ENCODE peak calls at places on chromosomes 12 and 14, in ten cellular contexts. One of them, this sample, is unnamed.

GRCh38 chr12:115213538-115213961 is 529.6 kb upstream of the TBX3 start:
- DNase-seq in tibial nerve: no peak
- DNase-seq in endothelial cell: peak
- DNase-seq in PC-3: no peak
- DNase-seq in A549: no peak
- DNase-seq in neural progenitor cell: peak
- DNase-seq in thoracic aorta: no peak
- DNase-seq in GM20000: no peak
- DNase-seq in CD4-positive, alpha-beta T cell: no peak
- DNase-seq in cardiac fibroblast: no peak
- DNase-seq in this sample: no peak

GRCh38 chr12:29730481-29730880 is 53.3 kb downstream of the TMTC1 start:
- DNase-seq in tibial nerve: no peak
- DNase-seq in endothelial cell: no peak
- DNase-seq in PC-3: no peak
- DNase-seq in A549: no peak
- DNase-seq in neural progenitor cell: no peak
- DNase-seq in thoracic aorta: no peak
- DNase-seq in GM20000: no peak
- DNase-seq in CD4-positive, alpha-beta T cell: no peak
- DNase-seq in cardiac fibroblast: no peak
- DNase-seq in this sample: no peak

GRCh38 chr12:6039894-6040601 is 84.4 kb downstream of the VWF start:
- DNase-seq in tibial nerve: no peak
- DNase-seq in endothelial cell: peak
- DNase-seq in PC-3: peak
- DNase-seq in A549: peak
- DNase-seq in neural progenitor cell: peak
- DNase-seq in thoracic aorta: no peak
- DNase-seq in GM20000: peak
- DNase-seq in CD4-positive, alpha-beta T cell: peak
- DNase-seq in cardiac fibroblast: peak
- DNase-seq in this sample: peak

GRCh38 chr12:113465808-113466769 is 5.6 kb downstream of the LHX5 start:
- DNase-seq in tibial nerve: no peak
- DNase-seq in endothelial cell: no peak
- DNase-seq in PC-3: peak
- DNase-seq in A549: no peak
- DNase-seq in neural progenitor cell: peak
- DNase-seq in thoracic aorta: no peak
- DNase-seq in GM20000: peak
- DNase-seq in CD4-positive, alpha-beta T cell: no peak
- DNase-seq in cardiac fibroblast: no peak
- DNase-seq in this sample: no peak

GRCh38 chr14:65850429-65851145 is 438.1 kb downstream of the FUT8 start:
- DNase-seq in tibial nerve: no peak
- DNase-seq in endothelial cell: no peak
- DNase-seq in PC-3: peak
- DNase-seq in A549: no peak
- DNase-seq in neural progenitor cell: no peak
- DNase-seq in thoracic aorta: no peak
- DNase-seq in GM20000: no peak
- DNase-seq in CD4-positive, alpha-beta T cell: peak
- DNase-seq in cardiac fibroblast: no peak
- DNase-seq in this sample: no peak

GRCh38 chr14:31543969-31544799 is 17.0 kb upstream of the NUBPL start:
- DNase-seq in tibial nerve: no peak
- DNase-seq in endothelial cell: no peak
- DNase-seq in PC-3: peak
- DNase-seq in A549: peak
- DNase-seq in neural progenitor cell: peak
- DNase-seq in thoracic aorta: no peak
- DNase-seq in GM20000: no peak
- DNase-seq in CD4-positive, alpha-beta T cell: no peak
- DNase-seq in cardiac fibroblast: peak
- DNase-seq in this sample: no peak

GRCh38 chr12:17588968-17589367 is 501.0 kb downstream of the RERGL start:
- DNase-seq in tibial nerve: no peak
- DNase-seq in endothelial cell: peak
- DNase-seq in PC-3: peak
- DNase-seq in A549: peak
- DNase-seq in neural progenitor cell: peak
- DNase-seq in thoracic aorta: no peak
- DNase-seq in GM20000: no peak
- DNase-seq in CD4-positive, alpha-beta T cell: no peak
- DNase-seq in cardiac fibroblast: no peak
- DNase-seq in this sample: no peak

GRCh38 chr12:126547905-126548304 is 1482.7 kb downstream of the AACS start:
- DNase-seq in tibial nerve: no peak
- DNase-seq in endothelial cell: no peak
- DNase-seq in PC-3: no peak
- DNase-seq in A549: no peak
- DNase-seq in neural progenitor cell: peak
- DNase-seq in thoracic aorta: no peak
- DNase-seq in GM20000: no peak
- DNase-seq in CD4-positive, alpha-beta T cell: no peak
- DNase-seq in cardiac fibroblast: no peak
- DNase-seq in this sample: no peak

GRCh38 chr14:71885301-71885700 is 46.9 kb upstream of the RGS6 start:
- DNase-seq in tibial nerve: no peak
- DNase-seq in endothelial cell: no peak
- DNase-seq in PC-3: no peak
- DNase-seq in A549: no peak
- DNase-seq in neural progenitor cell: no peak
- DNase-seq in thoracic aorta: no peak
- DNase-seq in GM20000: no peak
- DNase-seq in CD4-positive, alpha-beta T cell: no peak
- DNase-seq in cardiac fibroblast: no peak
- DNase-seq in this sample: no peak

GRCh38 chr12:56377310-56377988 is 14.8 kb upstream of the APOF start:
- DNase-seq in tibial nerve: no peak
- DNase-seq in endothelial cell: no peak
- DNase-seq in PC-3: peak
- DNase-seq in A549: peak
- DNase-seq in neural progenitor cell: peak
- DNase-seq in thoracic aorta: no peak
- DNase-seq in GM20000: no peak
- DNase-seq in CD4-positive, alpha-beta T cell: no peak
- DNase-seq in cardiac fibroblast: no peak
- DNase-seq in this sample: no peak
- TF ChIP-seq CTCF in tibial nerve: no peak
- TF ChIP-seq CTCF in endothelial cell: no peak
- TF ChIP-seq CTCF in PC-3: peak
- TF ChIP-seq CTCF in A549: no peak
- TF ChIP-seq CTCF in neural progenitor cell: no peak
- TF ChIP-seq CTCF in thoracic aorta: no peak
- TF ChIP-seq CTCF in GM20000: no peak
- TF ChIP-seq CTCF in CD4-positive, alpha-beta T cell: no peak
- TF ChIP-seq CTCF in cardiac fibroblast: peak
- TF ChIP-seq CTCF in this sample: no peak

DNA sequence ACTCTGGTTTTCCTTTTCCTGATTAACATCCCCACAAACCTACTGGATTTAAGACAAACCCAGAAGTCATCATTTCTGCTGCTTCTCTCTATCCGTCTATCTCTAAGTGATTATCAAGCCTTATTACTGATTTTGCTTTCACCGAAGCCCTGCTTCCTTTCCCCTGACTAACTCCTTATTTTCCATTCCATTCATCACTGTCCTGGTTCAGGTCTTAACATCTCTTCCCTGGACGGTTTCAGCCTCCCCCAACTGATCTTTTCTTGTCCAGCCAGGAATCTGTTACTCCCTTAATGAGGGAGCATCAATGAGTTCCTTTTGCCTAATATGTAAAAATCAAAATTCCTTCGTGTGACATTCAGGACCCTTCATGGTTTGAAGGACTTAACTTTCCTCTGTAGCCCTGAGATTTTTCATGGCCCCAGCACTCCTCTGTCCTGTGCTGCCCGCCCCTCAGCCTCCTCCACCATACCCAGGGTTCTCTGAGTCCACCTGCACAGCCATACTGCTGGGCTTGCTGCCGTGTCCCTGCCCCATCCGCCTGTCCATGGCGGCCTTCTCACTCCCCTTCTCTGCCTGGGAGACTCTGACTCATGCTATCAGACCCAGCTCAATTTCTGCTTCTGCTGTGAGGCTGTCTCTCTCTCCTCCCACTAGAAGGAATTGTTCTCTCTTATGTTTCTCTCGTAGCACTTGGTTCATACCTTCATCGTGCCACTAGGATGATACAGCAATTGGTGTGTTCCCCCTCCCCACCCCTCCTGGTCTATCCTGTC is 167.8 kb upstream of the HIF1A start:
- DNase-seq in tibial nerve: no peak
- DNase-seq in endothelial cell: no peak
- DNase-seq in PC-3: peak
- DNase-seq in A549: peak
- DNase-seq in neural progenitor cell: no peak
- DNase-seq in thoracic aorta: no peak
- DNase-seq in GM20000: no peak
- DNase-seq in CD4-positive, alpha-beta T cell: no peak
- DNase-seq in cardiac fibroblast: peak
- DNase-seq in this sample: no peak
- TF ChIP-seq CTCF in tibial nerve: no peak
- TF ChIP-seq CTCF in endothelial cell: no peak
- TF ChIP-seq CTCF in PC-3: no peak
- TF ChIP-seq CTCF in A549: no peak
- TF ChIP-seq CTCF in neural progenitor cell: no peak
- TF ChIP-seq CTCF in thoracic aorta: no peak
- TF ChIP-seq CTCF in GM20000: no peak
- TF ChIP-seq CTCF in CD4-positive, alpha-beta T cell: no peak
- TF ChIP-seq CTCF in cardiac fibroblast: peak
- TF ChIP-seq CTCF in this sample: no peak

GRCh38 chr12:109841356-109841755 is 8.2 kb upstream of the TRPV4 start:
- DNase-seq in tibial nerve: no peak
- DNase-seq in endothelial cell: no peak
- DNase-seq in PC-3: no peak
- DNase-seq in A549: no peak
- DNase-seq in neural progenitor cell: no peak
- DNase-seq in thoracic aorta: no peak
- DNase-seq in GM20000: no peak
- DNase-seq in CD4-positive, alpha-beta T cell: no peak
- DNase-seq in cardiac fibroblast: no peak
- DNase-seq in this sample: no peak
- TF ChIP-seq CTCF in tibial nerve: no peak
- TF ChIP-seq CTCF in endothelial cell: no peak
- TF ChIP-seq CTCF in PC-3: no peak
- TF ChIP-seq CTCF in A549: no peak
- TF ChIP-seq CTCF in neural progenitor cell: no peak
- TF ChIP-seq CTCF in thoracic aorta: no peak
- TF ChIP-seq CTCF in GM20000: no peak
- TF ChIP-seq CTCF in CD4-positive, alpha-beta T cell: no peak
- TF ChIP-seq CTCF in cardiac fibroblast: no peak
- TF ChIP-seq CTCF in this sample: no peak

GRCh38 chr12:57212701-57213067 is 3.9 kb upstream of the NXPH4 start:
- DNase-seq in tibial nerve: no peak
- DNase-seq in endothelial cell: no peak
- DNase-seq in PC-3: no peak
- DNase-seq in A549: no peak
- DNase-seq in neural progenitor cell: no peak
- DNase-seq in thoracic aorta: no peak
- DNase-seq in GM20000: no peak
- DNase-seq in CD4-positive, alpha-beta T cell: no peak
- DNase-seq in cardiac fibroblast: no peak
- DNase-seq in this sample: no peak

GRCh38 chr12:57213068-57213715 is 3.4 kb upstream of the NXPH4 start:
- DNase-seq in tibial nerve: peak
- DNase-seq in endothelial cell: peak
- DNase-seq in PC-3: peak
- DNase-seq in A549: peak
- DNase-seq in neural progenitor cell: peak
- DNase-seq in thoracic aorta: peak
- DNase-seq in GM20000: peak
- DNase-seq in CD4-positive, alpha-beta T cell: peak
- DNase-seq in cardiac fibroblast: peak
- DNase-seq in this sample: peak

GRCh38 chr12:57214398-57214781 is 2.2 kb upstream of the NXPH4 start:
- DNase-seq in tibial nerve: no peak
- DNase-seq in endothelial cell: peak
- DNase-seq in PC-3: peak
- DNase-seq in A549: peak
- DNase-seq in neural progenitor cell: peak
- DNase-seq in thoracic aorta: no peak
- DNase-seq in GM20000: peak
- DNase-seq in CD4-positive, alpha-beta T cell: peak
- DNase-seq in cardiac fibroblast: peak
- DNase-seq in this sample: peak

GRCh38 chr12:57215065-57215464 is 1.5 kb upstream of the NXPH4 start:
- DNase-seq in tibial nerve: no peak
- DNase-seq in endothelial cell: no peak
- DNase-seq in PC-3: no peak
- DNase-seq in A549: no peak
- DNase-seq in neural progenitor cell: no peak
- DNase-seq in thoracic aorta: no peak
- DNase-seq in GM20000: no peak
- DNase-seq in CD4-positive, alpha-beta T cell: no peak
- DNase-seq in cardiac fibroblast: no peak
- DNase-seq in this sample: no peak

DNA sequence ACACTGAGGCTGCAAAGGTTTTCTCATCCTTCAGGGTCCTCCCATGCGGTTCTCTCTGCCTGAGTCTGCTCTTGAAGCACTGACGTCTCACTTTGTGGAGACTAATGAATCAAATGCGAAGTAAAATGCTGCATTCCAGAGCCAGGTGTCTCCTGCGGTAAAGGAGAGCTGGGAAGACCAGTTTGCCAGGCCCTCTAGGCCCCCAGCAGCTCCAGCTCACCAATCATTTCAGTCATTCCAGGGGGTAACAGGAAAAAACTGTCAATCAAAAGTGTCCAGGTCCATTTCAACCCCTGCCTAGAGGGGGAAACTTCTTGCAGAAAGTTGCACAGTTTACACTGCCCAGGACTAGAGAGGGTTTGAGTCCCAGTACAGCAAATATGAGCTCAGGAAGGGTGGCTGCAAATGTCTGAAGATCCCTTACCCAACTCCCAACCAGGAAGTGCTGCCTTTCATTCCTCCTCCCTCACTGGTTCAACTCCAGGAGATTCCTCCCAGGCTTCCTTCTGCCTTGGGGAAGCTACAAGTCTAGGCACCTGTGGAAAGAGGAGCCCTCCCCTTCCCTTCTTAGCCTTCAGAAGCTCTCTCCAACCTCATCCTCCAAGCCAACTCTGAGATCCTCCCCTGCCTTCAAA is 2.7 kb upstream of the NXPH4 start:
- DNase-seq in tibial nerve: no peak
- DNase-seq in endothelial cell: no peak
- DNase-seq in PC-3: no peak
- DNase-seq in A549: no peak
- DNase-seq in neural progenitor cell: no peak
- DNase-seq in thoracic aorta: no peak
- DNase-seq in GM20000: no peak
- DNase-seq in CD4-positive, alpha-beta T cell: no peak
- DNase-seq in cardiac fibroblast: no peak
- DNase-seq in this sample: no peak
- TF ChIP-seq CTCF in tibial nerve: no peak
- TF ChIP-seq CTCF in endothelial cell: no peak
- TF ChIP-seq CTCF in PC-3: no peak
- TF ChIP-seq CTCF in A549: no peak
- TF ChIP-seq CTCF in neural progenitor cell: no peak
- TF ChIP-seq CTCF in thoracic aorta: no peak
- TF ChIP-seq CTCF in GM20000: no peak
- TF ChIP-seq CTCF in CD4-positive, alpha-beta T cell: no peak
- TF ChIP-seq CTCF in cardiac fibroblast: no peak
- TF ChIP-seq CTCF in this sample: no peak

GRCh38 chr14:57066887-57067513 is 201.7 kb downstream of the EXOC5 start:
- DNase-seq in tibial nerve: no peak
- DNase-seq in endothelial cell: peak
- DNase-seq in PC-3: peak
- DNase-seq in A549: peak
- DNase-seq in neural progenitor cell: peak
- DNase-seq in thoracic aorta: no peak
- DNase-seq in GM20000: peak
- DNase-seq in CD4-positive, alpha-beta T cell: no peak
- DNase-seq in cardiac fibroblast: peak
- DNase-seq in this sample: peak
- TF ChIP-seq CTCF in tibial nerve: peak
- TF ChIP-seq CTCF in endothelial cell: peak
- TF ChIP-seq CTCF in PC-3: peak
- TF ChIP-seq CTCF in A549: peak
- TF ChIP-seq CTCF in neural progenitor cell: peak
- TF ChIP-seq CTCF in thoracic aorta: no peak
- TF ChIP-seq CTCF in GM20000: peak
- TF ChIP-seq CTCF in CD4-positive, alpha-beta T cell: no peak
- TF ChIP-seq CTCF in cardiac fibroblast: peak
- TF ChIP-seq CTCF in this sample: peak

This sample was measured in GM13976.